ENCODE peak calls at places on chromosomes 1 and 21, in seven cellular contexts. One of them, this sample, is unnamed.

GRCh38 chr21:42561742-42562141 is 48.1 kb downstream of the SLC37A1 start:
- DNase-seq in AG04450: no peak
- DNase-seq in tibial nerve: no peak
- DNase-seq in GM20000: peak
- DNase-seq in neural progenitor cell: no peak
- DNase-seq in fibroblast of pulmonary artery: no peak
- DNase-seq in esophagus squamous epithelium: no peak
- DNase-seq in this sample: no peak

GRCh38 chr1:70143052-70143659 is 62.2 kb downstream of the LRRC40 start:
- DNase-seq in neural progenitor cell: no peak
- DNase-seq in tibial nerve: no peak
- DNase-seq in fibroblast of pulmonary artery: peak
- DNase-seq in AG04450: no peak
- DNase-seq in GM20000: no peak
- DNase-seq in esophagus squamous epithelium: no peak
- DNase-seq in this sample: no peak

GRCh38 chr1:192491804-192492554 is 83.6 kb upstream of the RGS1 start:
- DNase-seq in AG04450: no peak
- DNase-seq in fibroblast of pulmonary artery: peak
- DNase-seq in esophagus squamous epithelium: no peak
- DNase-seq in tibial nerve: no peak
- DNase-seq in neural progenitor cell: peak
- DNase-seq in GM20000: no peak
- DNase-seq in this sample: no peak

GRCh38 chr21:14589855-14590563 is 43.9 kb upstream of the SAMSN1 start:
- DNase-seq in fibroblast of pulmonary artery: no peak
- DNase-seq in neural progenitor cell: no peak
- DNase-seq in esophagus squamous epithelium: no peak
- DNase-seq in AG04450: no peak
- DNase-seq in tibial nerve: no peak
- DNase-seq in GM20000: peak
- DNase-seq in this sample: no peak

GRCh38 chr1:97680894-97681293 is 239.9 kb downstream of the DPYD start:
- DNase-seq in GM20000: no peak
- DNase-seq in esophagus squamous epithelium: no peak
- DNase-seq in neural progenitor cell: no peak
- DNase-seq in AG04450: no peak
- DNase-seq in tibial nerve: no peak
- DNase-seq in fibroblast of pulmonary artery: peak
- DNase-seq in this sample: no peak

GRCh38 chr1:173285046-173285445 is 77.9 kb upstream of the TNFSF4 start:
- DNase-seq in tibial nerve: no peak
- DNase-seq in AG04450: no peak
- DNase-seq in esophagus squamous epithelium: no peak
- DNase-seq in GM20000: no peak
- DNase-seq in fibroblast of pulmonary artery: no peak
- DNase-seq in neural progenitor cell: no peak
- DNase-seq in this sample: no peak

GRCh38 chr1:83006271-83006670 is 992.7 kb downstream of the TTLL7 start:
- DNase-seq in neural progenitor cell: no peak
- DNase-seq in esophagus squamous epithelium: no peak
- DNase-seq in AG04450: no peak
- DNase-seq in fibroblast of pulmonary artery: no peak
- DNase-seq in GM20000: no peak
- DNase-seq in tibial nerve: no peak
- DNase-seq in this sample: no peak

GRCh38 chr1:215114154-215114933 is 31.8 kb downstream of the KCNK2 start:
- DNase-seq in fibroblast of pulmonary artery: peak
- DNase-seq in AG04450: peak
- DNase-seq in esophagus squamous epithelium: no peak
- DNase-seq in GM20000: no peak
- DNase-seq in tibial nerve: no peak
- DNase-seq in neural progenitor cell: no peak
- DNase-seq in this sample: peak

GRCh38 chr1:200922406-200922805 is 27.7 kb downstream of the INAVA start:
- DNase-seq in GM20000: no peak
- DNase-seq in esophagus squamous epithelium: no peak
- DNase-seq in tibial nerve: no peak
- DNase-seq in fibroblast of pulmonary artery: no peak
- DNase-seq in neural progenitor cell: no peak
- DNase-seq in AG04450: no peak
- DNase-seq in this sample: no peak

GRCh38 chr1:224434447-224435317 is at the start of gene WDR26:
- DNase-seq in esophagus squamous epithelium: peak
- DNase-seq in AG04450: no peak
- DNase-seq in tibial nerve: peak
- DNase-seq in neural progenitor cell: peak
- DNase-seq in GM20000: peak
- DNase-seq in fibroblast of pulmonary artery: peak
- DNase-seq in this sample: peak
- TF ChIP-seq CTCF in esophagus squamous epithelium: no peak
- TF ChIP-seq CTCF in AG04450: peak
- TF ChIP-seq CTCF in tibial nerve: peak
- TF ChIP-seq CTCF in neural progenitor cell: peak
- TF ChIP-seq CTCF in GM20000: no peak
- TF ChIP-seq CTCF in fibroblast of pulmonary artery: no peak
- TF ChIP-seq CTCF in this sample: peak

GRCh38 chr1:219806020-219806419 is 122.3 kb downstream of the SLC30A10 start:
- DNase-seq in tibial nerve: no peak
- DNase-seq in fibroblast of pulmonary artery: no peak
- DNase-seq in neural progenitor cell: no peak
- DNase-seq in esophagus squamous epithelium: no peak
- DNase-seq in AG04450: no peak
- DNase-seq in GM20000: no peak
- DNase-seq in this sample: no peak

GRCh38 chr1:219806642-219807041 is 121.7 kb downstream of the SLC30A10 start:
- DNase-seq in tibial nerve: no peak
- DNase-seq in GM20000: no peak
- DNase-seq in esophagus squamous epithelium: no peak
- DNase-seq in neural progenitor cell: no peak
- DNase-seq in fibroblast of pulmonary artery: no peak
- DNase-seq in AG04450: no peak
- DNase-seq in this sample: no peak

GRCh38 chr1:219808790-219809189 is 119.6 kb downstream of the SLC30A10 start:
- DNase-seq in GM20000: no peak
- DNase-seq in esophagus squamous epithelium: no peak
- DNase-seq in neural progenitor cell: no peak
- DNase-seq in tibial nerve: no peak
- DNase-seq in fibroblast of pulmonary artery: no peak
- DNase-seq in AG04450: no peak
- DNase-seq in this sample: no peak

GRCh38 chr1:219801433-219801832 is 126.9 kb downstream of the SLC30A10 start:
- DNase-seq in tibial nerve: no peak
- DNase-seq in esophagus squamous epithelium: no peak
- DNase-seq in fibroblast of pulmonary artery: no peak
- DNase-seq in neural progenitor cell: no peak
- DNase-seq in GM20000: no peak
- DNase-seq in AG04450: no peak
- DNase-seq in this sample: no peak

DNA sequence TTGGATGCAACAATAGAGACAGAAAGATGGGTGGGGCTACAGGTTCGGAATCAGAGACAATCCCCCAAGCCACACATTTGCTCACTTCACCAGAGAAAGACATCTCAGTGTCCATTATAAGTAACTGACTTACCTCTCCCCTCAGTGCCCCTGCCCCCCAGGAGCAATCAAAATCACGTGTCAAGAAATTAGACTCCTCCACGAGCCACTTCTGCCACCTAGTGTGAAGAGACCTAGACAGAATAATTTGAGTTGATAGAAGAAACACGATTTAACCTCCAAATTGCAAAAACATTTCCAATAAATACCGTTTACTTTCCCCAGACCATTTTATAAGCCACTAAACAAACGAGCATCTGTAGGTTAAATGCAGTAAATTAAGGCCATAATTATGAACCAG is 123.2 kb downstream of the SLC30A10 start:
- DNase-seq in esophagus squamous epithelium: no peak
- DNase-seq in tibial nerve: no peak
- DNase-seq in AG04450: no peak
- DNase-seq in GM20000: no peak
- DNase-seq in fibroblast of pulmonary artery: no peak
- DNase-seq in neural progenitor cell: no peak
- DNase-seq in this sample: no peak
- TF ChIP-seq CTCF in esophagus squamous epithelium: no peak
- TF ChIP-seq CTCF in tibial nerve: no peak
- TF ChIP-seq CTCF in AG04450: peak
- TF ChIP-seq CTCF in GM20000: no peak
- TF ChIP-seq CTCF in fibroblast of pulmonary artery: peak
- TF ChIP-seq CTCF in neural progenitor cell: no peak
- TF ChIP-seq CTCF in this sample: peak

DNA sequence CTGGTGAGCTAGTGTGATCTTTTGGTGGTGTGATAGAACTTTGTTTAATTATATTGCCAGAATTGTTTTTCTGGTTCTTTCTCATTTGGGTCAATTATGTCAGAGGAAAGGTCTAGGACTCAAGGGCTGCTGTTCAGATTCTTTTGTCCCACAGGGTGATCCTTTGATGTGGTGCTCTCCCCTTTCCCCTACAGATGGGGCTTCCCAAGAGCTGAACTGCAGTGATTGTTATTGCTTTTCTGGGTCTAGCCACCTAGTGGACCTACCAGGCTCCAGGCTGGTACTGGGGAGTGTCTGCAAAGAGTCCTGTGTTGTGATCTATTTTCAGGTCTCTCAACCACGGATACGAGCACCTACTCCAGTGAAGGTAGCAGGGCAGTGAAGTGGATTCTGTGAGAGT is 25.9 kb upstream of the CD84 start:
- DNase-seq in GM20000: no peak
- DNase-seq in fibroblast of pulmonary artery: no peak
- DNase-seq in tibial nerve: no peak
- DNase-seq in AG04450: no peak
- DNase-seq in neural progenitor cell: no peak
- DNase-seq in esophagus squamous epithelium: no peak
- DNase-seq in this sample: no peak
- TF ChIP-seq CTCF in GM20000: no peak
- TF ChIP-seq CTCF in fibroblast of pulmonary artery: no peak
- TF ChIP-seq CTCF in tibial nerve: no peak
- TF ChIP-seq CTCF in AG04450: no peak
- TF ChIP-seq CTCF in neural progenitor cell: no peak
- TF ChIP-seq CTCF in esophagus squamous epithelium: no peak
- TF ChIP-seq CTCF in this sample: no peak

GRCh38 chr21:30434033-30434631 is 4.1 kb downstream of the KRTAP13-4 start:
- DNase-seq in GM20000: no peak
- DNase-seq in esophagus squamous epithelium: no peak
- DNase-seq in AG04450: no peak
- DNase-seq in tibial nerve: peak
- DNase-seq in neural progenitor cell: peak
- DNase-seq in fibroblast of pulmonary artery: peak
- DNase-seq in this sample: peak
- TF ChIP-seq CTCF in GM20000: peak
- TF ChIP-seq CTCF in esophagus squamous epithelium: peak
- TF ChIP-seq CTCF in AG04450: no peak
- TF ChIP-seq CTCF in tibial nerve: peak
- TF ChIP-seq CTCF in neural progenitor cell: peak
- TF ChIP-seq CTCF in fibroblast of pulmonary artery: peak
- TF ChIP-seq CTCF in this sample: peak

GRCh38 chr1:181936269-181936668 is 125.2 kb downstream of the ZNF648 start:
- DNase-seq in GM20000: peak
- DNase-seq in esophagus squamous epithelium: no peak
- DNase-seq in fibroblast of pulmonary artery: no peak
- DNase-seq in neural progenitor cell: no peak
- DNase-seq in AG04450: no peak
- DNase-seq in tibial nerve: no peak
- DNase-seq in this sample: no peak

GRCh38 chr1:181931873-181932272 is 129.6 kb downstream of the ZNF648 start:
- DNase-seq in esophagus squamous epithelium: no peak
- DNase-seq in neural progenitor cell: no peak
- DNase-seq in GM20000: peak
- DNase-seq in tibial nerve: no peak
- DNase-seq in AG04450: no peak
- DNase-seq in fibroblast of pulmonary artery: no peak
- DNase-seq in this sample: no peak

GRCh38 chr1:181936768-181937581 is 124.5 kb downstream of the ZNF648 start:
- DNase-seq in fibroblast of pulmonary artery: no peak
- DNase-seq in tibial nerve: peak
- DNase-seq in esophagus squamous epithelium: no peak
- DNase-seq in GM20000: peak
- DNase-seq in AG04450: no peak
- DNase-seq in neural progenitor cell: peak
- DNase-seq in this sample: peak
- TF ChIP-seq CTCF in fibroblast of pulmonary artery: no peak
- TF ChIP-seq CTCF in tibial nerve: peak
- TF ChIP-seq CTCF in esophagus squamous epithelium: peak
- TF ChIP-seq CTCF in GM20000: peak
- TF ChIP-seq CTCF in AG04450: no peak
- TF ChIP-seq CTCF in neural progenitor cell: peak
- TF ChIP-seq CTCF in this sample: peak

DNA sequence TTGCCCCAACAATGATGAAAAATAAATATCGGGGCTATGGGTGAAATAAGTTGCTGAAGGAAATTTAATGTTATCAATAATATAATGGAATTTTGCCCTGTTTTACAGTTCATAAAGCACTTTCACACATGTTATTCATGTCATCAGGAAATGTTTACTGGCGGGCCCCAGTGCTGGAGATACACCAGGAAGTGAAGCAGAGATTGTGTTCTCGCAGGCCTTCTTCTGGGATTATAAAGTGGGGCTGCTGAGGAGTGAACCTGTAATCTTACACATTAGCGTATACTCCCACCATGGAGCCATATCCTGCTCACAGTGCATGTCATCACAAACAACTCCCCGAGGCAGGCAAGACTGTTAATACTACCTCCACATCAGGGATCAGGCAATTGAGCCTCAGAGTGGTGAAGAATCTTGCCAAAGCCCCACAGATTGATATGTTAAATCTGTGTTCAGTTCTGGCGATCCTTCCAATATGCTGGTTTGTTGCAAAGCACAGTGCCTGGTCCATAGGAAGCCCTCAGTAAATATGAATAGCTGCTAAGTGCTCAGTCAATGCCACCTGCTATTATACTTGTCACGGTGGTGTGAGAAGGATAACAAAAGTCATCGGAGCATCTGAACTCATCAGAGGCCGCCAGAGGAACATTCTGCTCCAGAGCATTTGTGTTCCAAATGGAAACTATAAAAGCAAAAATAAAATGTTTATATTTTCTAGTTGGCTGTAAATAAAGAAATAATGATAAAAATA is 104.4 kb upstream of the UBE2U start:
- DNase-seq in fibroblast of pulmonary artery: peak
- DNase-seq in esophagus squamous epithelium: no peak
- DNase-seq in tibial nerve: no peak
- DNase-seq in GM20000: no peak
- DNase-seq in neural progenitor cell: no peak
- DNase-seq in AG04450: no peak
- DNase-seq in this sample: no peak
- TF ChIP-seq CTCF in fibroblast of pulmonary artery: no peak
- TF ChIP-seq CTCF in esophagus squamous epithelium: no peak
- TF ChIP-seq CTCF in tibial nerve: no peak
- TF ChIP-seq CTCF in GM20000: no peak
- TF ChIP-seq CTCF in neural progenitor cell: no peak
- TF ChIP-seq CTCF in AG04450: no peak
- TF ChIP-seq CTCF in this sample: no peak

This sample was measured in foreskin keratinocyte.